ENCODE peak calls at places on chromosomes 3 and 15, in nine cellular contexts. N, F, Q, C, U, O, M, X and Z are unnamed samples. For H3K4me1, the result is how much of the 10 kb centered on the place peaks cover.

GRCh38 chr3:171284308-171285075 is 175.7 kb downstream of the TNIK start:
- DNase-seq in N (no peak), F (peak), Q (no peak), C (no peak), U (no peak), O (no peak), M (no peak), X (peak), Z (no peak)

GRCh38 chr15:81466741-81467140 is 92.7 kb upstream of the TMC3 start:
- DNase-seq in N (no peak), F (no peak), Q (no peak), C (no peak), U (no peak), O (no peak), M (no peak), X (no peak), Z (no peak)

GRCh38 chr3:188352196-188352927 is 198.4 kb downstream of the LPP start:
- DNase-seq in N (no peak), F (no peak), Q (no peak), C (no peak), U (no peak), O (no peak), M (no peak), X (no peak), Z (no peak)

GRCh38 chr15:73346735-73347312 is 21.9 kb downstream of the HCN4 start:
- DNase-seq in N (no peak), F (peak), Q (peak), C (peak), U (peak), O (peak), M (peak), X (no peak), Z (peak)

GRCh38 chr3:93979850-93980677 is at the start of gene ARL13B:
- DNase-seq in N (peak), F (peak), Q (peak), C (peak), U (peak), O (peak), M (peak), X (peak), Z (peak)

GRCh38 chr3:9793161-9793781 is 389 bp downstream of the ARPC4 start:
- DNase-seq in N (peak), F (peak), Q (no peak), C (peak), U (no peak), O (peak), M (peak), X (no peak), Z (no peak)

GRCh38 chr15:66133247-66133646 is 120.3 kb downstream of the MEGF11 start:
- DNase-seq in N (peak), F (no peak), Q (no peak), C (no peak), U (no peak), O (no peak), M (no peak), X (no peak), Z (no peak)

GRCh38 chr3:132432639-132433038 is 15.3 kb downstream of the DNAJC13 start:
- DNase-seq in N (no peak), F (peak), Q (no peak), C (no peak), U (no peak), O (peak), M (no peak), X (no peak), Z (no peak)

GRCh38 chr15:48888836-48889235 is 10.9 kb downstream of the EID1 start:
- DNase-seq in N (no peak), F (no peak), Q (no peak), C (no peak), U (no peak), O (no peak), M (no peak), X (no peak), Z (no peak)

GRCh38 chr3:143170043-143170442 is 50.5 kb downstream of the CHST2 start:
- DNase-seq in N (no peak), F (no peak), Q (no peak), C (no peak), U (no peak), O (peak), M (no peak), X (no peak), Z (no peak)

GRCh38 chr15:58472821-58473581 is 41.2 kb downstream of the LIPC start:
- DNase-seq in N (no peak), F (peak), Q (no peak), C (peak), U (no peak), O (no peak), M (no peak), X (no peak), Z (no peak)

GRCh38 chr3:46946856-46947544 is 29.5 kb downstream of the CCDC12 start:
- DNase-seq in N (peak), F (no peak), Q (peak), C (peak), U (no peak), O (peak), M (no peak), X (no peak), Z (peak)

GRCh38 chr3:100531093-100531492 is 38.7 kb downstream of the TMEM45A start:
- DNase-seq in N (no peak), F (no peak), Q (no peak), C (no peak), U (no peak), O (no peak), M (no peak), X (no peak), Z (no peak)

GRCh38 chr3:176914764-176915163 is 282.5 kb downstream of the TBL1XR1 start:
- DNase-seq in N (no peak), F (peak), Q (no peak), C (no peak), U (no peak), O (no peak), M (no peak), X (no peak), Z (peak)

GRCh38 chr15:70528270-70528706 is 235.1 kb downstream of the UACA start:
- DNase-seq in N (peak), F (peak), Q (no peak), C (peak), U (no peak), O (peak), M (no peak), X (no peak), Z (no peak)

GRCh38 chr15:72050700-72051099 is 67.2 kb downstream of the MYO9A start:
- DNase-seq in N (no peak), F (no peak), Q (no peak), C (no peak), U (no peak), O (no peak), M (no peak), X (no peak), Z (no peak)

GRCh38 chr3:111385971-111386495 is 156.0 kb upstream of the CD96 start:
- DNase-seq in N (no peak), F (no peak), Q (no peak), C (no peak), U (no peak), O (no peak), M (no peak), X (no peak), Z (no peak)

GRCh38 chr3:31180274-31180673 is 285.8 kb upstream of the GADL1 start:
- DNase-seq in N (no peak), F (no peak), Q (no peak), C (no peak), U (no peak), O (no peak), M (no peak), X (no peak), Z (no peak)

GRCh38 chr3:175002732-175003143 is 143.6 kb downstream of the NAALADL2 start:
- DNase-seq in N (no peak), F (peak), Q (no peak), C (no peak), U (no peak), O (no peak), M (no peak), X (no peak), Z (no peak)

GRCh38 chr3:161163297-161163696 is 57.8 kb upstream of the NMD3 start:
- DNase-seq in N (no peak), F (peak), Q (no peak), C (no peak), U (no peak), O (peak), M (no peak), X (no peak), Z (no peak)

GRCh38 chr3:112847692-112848091 is 1.0 kb upstream of the CD200R1L start:
- DNase-seq in N (no peak), F (no peak), Q (no peak), C (no peak), U (no peak), O (peak), M (no peak), X (no peak), Z (no peak)

GRCh38 chr3:144643778-144644191 is 672.2 kb downstream of the DIPK2A start:
- DNase-seq in N (no peak), F (peak), Q (no peak), C (no peak), U (no peak), O (no peak), M (peak), X (no peak), Z (no peak)

GRCh38 chr3:25047058-25047457 is 381.0 kb upstream of the RARB start:
- DNase-seq in N (no peak), F (peak), Q (no peak), C (no peak), U (no peak), O (no peak), M (no peak), X (no peak), Z (peak)

GRCh38 chr15:84821501-84822021 is 4.4 kb downstream of the ALPK3 start:
- DNase-seq in N (peak), F (peak), Q (no peak), C (no peak), U (peak), O (no peak), M (no peak), X (no peak), Z (no peak)

GRCh38 chr3:77038928-77039605 is 832 bp upstream of the ROBO2 start:
- DNase-seq in N (peak), F (peak), Q (no peak), C (no peak), U (no peak), O (no peak), M (peak), X (no peak), Z (peak)

GRCh38 chr15:70387086-70387485 is 289.4 kb upstream of the TLE3 start:
- DNase-seq in N (peak), F (no peak), Q (no peak), C (no peak), U (no peak), O (no peak), M (no peak), X (no peak), Z (no peak)

GRCh38 chr3:196519738-196520122 is 4.6 kb upstream of the SMCO1 start:
- DNase-seq in N (no peak), F (no peak), Q (no peak), C (no peak), U (no peak), O (no peak), M (no peak), X (no peak), Z (peak)

GRCh38 chr15:89105147-89105546 is 16.9 kb downstream of the ABHD2 start:
- DNase-seq in N (no peak), F (peak), Q (no peak), C (no peak), U (no peak), O (no peak), M (no peak), X (no peak), Z (no peak)

GRCh38 chr3:112333002-112333385 is at the start of gene CD200:
- DNase-seq in N (peak), F (peak), Q (peak), C (peak), U (peak), O (peak), M (peak), X (peak), Z (peak)

GRCh38 chr15:84731774-84732173 is 15.8 kb upstream of the SEC11A start:
- DNase-seq in N (no peak), F (peak), Q (no peak), C (no peak), U (no peak), O (no peak), M (no peak), X (no peak), Z (no peak)

GRCh38 chr3:24259901-24260512 is 234.6 kb downstream of the THRB start:
- DNase-seq in N (peak), F (peak), Q (peak), C (no peak), U (no peak), O (peak), M (no peak), X (no peak), Z (no peak)

GRCh38 chr15:101500865-101501551 is 11.5 kb upstream of the PCSK6 start:
- DNase-seq in N (peak), F (peak), Q (no peak), C (no peak), U (no peak), O (no peak), M (no peak), X (peak), Z (no peak)
- H3K4me1 ChIP-seq in N (under half), F (under half), Q (under half), C (under half), U (under half), O (under half), M (under half), X (under half), Z (under half)

GRCh38 chr3:115671761-115672455 is 48.6 kb downstream of the GAP43 start:
- DNase-seq in N (no peak), F (no peak), Q (no peak), C (no peak), U (no peak), O (peak), M (no peak), X (no peak), Z (no peak)
- H3K4me3 ChIP-seq in N (no peak), F (no peak), Q (no peak), C (no peak), U (no peak), O (no peak), M (no peak), X (no peak), Z (no peak)

GRCh38 chr3:16841354-16841753 is 43.4 kb upstream of the PLCL2 start:
- DNase-seq in N (no peak), F (no peak), Q (no peak), C (no peak), U (no peak), O (peak), M (no peak), X (no peak), Z (no peak)

GRCh38 chr3:16844771-16845170 is 40.0 kb upstream of the PLCL2 start:
- DNase-seq in N (no peak), F (no peak), Q (no peak), C (no peak), U (no peak), O (no peak), M (no peak), X (no peak), Z (no peak)

GRCh38 chr3:16844222-16844621 is 40.5 kb upstream of the PLCL2 start:
- DNase-seq in N (no peak), F (no peak), Q (no peak), C (no peak), U (no peak), O (no peak), M (no peak), X (no peak), Z (no peak)

GRCh38 chr3:16841906-16842709 is 42.6 kb upstream of the PLCL2 start:
- DNase-seq in N (peak), F (no peak), Q (peak), C (peak), U (peak), O (peak), M (no peak), X (no peak), Z (peak)

GRCh38 chr3:16842710-16843270 is 42.0 kb upstream of the PLCL2 start:
- DNase-seq in N (no peak), F (no peak), Q (no peak), C (no peak), U (no peak), O (peak), M (no peak), X (no peak), Z (no peak)
- H3K27ac ChIP-seq in N (peak), F (no peak), Q (peak), C (peak), U (no peak), O (peak), M (no peak), X (no peak), Z (no peak)

DNA sequence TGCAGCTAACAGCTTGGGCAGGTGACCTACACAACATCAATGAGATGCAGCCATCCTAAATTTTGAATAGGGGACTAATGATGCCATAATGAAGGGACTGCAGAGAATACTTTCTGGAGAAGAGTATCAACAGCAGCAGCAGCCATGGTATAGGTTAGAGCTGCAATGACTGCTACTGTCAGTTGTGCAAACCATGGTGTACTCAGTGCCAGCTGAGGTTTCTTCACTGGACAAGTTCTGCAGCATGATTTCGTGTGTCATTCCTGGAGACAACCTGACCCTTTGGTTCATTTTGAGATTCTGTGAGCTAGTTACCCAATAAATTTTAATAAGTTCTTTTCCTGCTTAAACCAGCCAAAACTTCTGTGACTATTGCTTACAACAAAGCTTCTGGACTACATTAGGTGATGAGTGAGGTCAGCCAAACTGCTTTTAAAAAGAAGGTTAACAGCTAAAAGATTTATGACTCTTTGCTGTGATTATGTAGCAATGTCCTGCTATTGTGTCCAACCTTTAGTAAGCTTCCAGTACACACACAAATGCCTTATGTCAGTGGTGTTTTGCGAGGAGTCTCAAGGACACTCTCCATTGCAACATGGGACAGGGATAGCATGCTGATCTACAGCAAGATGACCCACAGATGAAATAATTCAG is 4.8 kb upstream of the DAZL start:
- DNase-seq in N (peak), F (peak), Q (no peak), C (no peak), U (no peak), O (no peak), M (no peak), X (no peak), Z (no peak)
- H3K4me1 ChIP-seq in N (under half), F (under half), Q (under half), C (under half), U (under half), O (under half), M (under half), X (under half), Z (under half)